ENCODE peak calls at places on chromosomes 3 and 15, in eight cellular contexts. One of them, this sample, is unnamed.

GRCh38 chr3:81154611-81155143 is 606.8 kb downstream of the GBE1 start:
- DNase-seq in astrocyte: no peak
- DNase-seq in A549: no peak
- DNase-seq in prostate gland: no peak
- DNase-seq in lung: no peak
- DNase-seq in fibroblast of pulmonary artery: no peak
- DNase-seq in heart left ventricle: no peak
- DNase-seq in CD4-positive, alpha-beta T cell: no peak
- DNase-seq in this sample: no peak

GRCh38 chr15:31488437-31489204 is 162.0 kb downstream of the KLF13 start:
- DNase-seq in astrocyte: peak
- DNase-seq in heart left ventricle: peak
- DNase-seq in prostate gland: peak
- DNase-seq in fibroblast of pulmonary artery: peak
- DNase-seq in CD4-positive, alpha-beta T cell: no peak
- DNase-seq in lung: peak
- DNase-seq in A549: peak
- DNase-seq in this sample: peak

GRCh38 chr3:88807471-88808090 is 299.8 kb upstream of the EPHA3 start:
- DNase-seq in prostate gland: no peak
- DNase-seq in CD4-positive, alpha-beta T cell: no peak
- DNase-seq in fibroblast of pulmonary artery: peak
- DNase-seq in astrocyte: peak
- DNase-seq in A549: no peak
- DNase-seq in heart left ventricle: no peak
- DNase-seq in lung: no peak
- DNase-seq in this sample: no peak

GRCh38 chr3:127954642-127955041 is 39.6 kb downstream of the KBTBD12 start:
- DNase-seq in CD4-positive, alpha-beta T cell: no peak
- DNase-seq in lung: no peak
- DNase-seq in astrocyte: no peak
- DNase-seq in fibroblast of pulmonary artery: no peak
- DNase-seq in A549: no peak
- DNase-seq in prostate gland: no peak
- DNase-seq in heart left ventricle: peak
- DNase-seq in this sample: no peak

GRCh38 chr3:184354121-184354728 is 7.2 kb downstream of the CLCN2 start:
- DNase-seq in fibroblast of pulmonary artery: peak
- DNase-seq in astrocyte: no peak
- DNase-seq in lung: no peak
- DNase-seq in heart left ventricle: no peak
- DNase-seq in CD4-positive, alpha-beta T cell: peak
- DNase-seq in prostate gland: peak
- DNase-seq in A549: peak
- DNase-seq in this sample: no peak

GRCh38 chr3:129522953-129523352 is 5.5 kb upstream of the RHO start:
- DNase-seq in astrocyte: no peak
- DNase-seq in heart left ventricle: no peak
- DNase-seq in prostate gland: no peak
- DNase-seq in A549: no peak
- DNase-seq in lung: no peak
- DNase-seq in fibroblast of pulmonary artery: no peak
- DNase-seq in CD4-positive, alpha-beta T cell: no peak
- DNase-seq in this sample: no peak

GRCh38 chr15:93467327-93467726 is 378.3 kb upstream of the RGMA start:
- DNase-seq in lung: peak
- DNase-seq in A549: no peak
- DNase-seq in prostate gland: no peak
- DNase-seq in heart left ventricle: peak
- DNase-seq in CD4-positive, alpha-beta T cell: no peak
- DNase-seq in fibroblast of pulmonary artery: no peak
- DNase-seq in astrocyte: peak
- DNase-seq in this sample: no peak

GRCh38 chr3:11565932-11566331 is 77.8 kb downstream of the VGLL4 start:
- DNase-seq in heart left ventricle: no peak
- DNase-seq in A549: no peak
- DNase-seq in astrocyte: no peak
- DNase-seq in fibroblast of pulmonary artery: no peak
- DNase-seq in lung: no peak
- DNase-seq in prostate gland: no peak
- DNase-seq in CD4-positive, alpha-beta T cell: no peak
- DNase-seq in this sample: no peak

GRCh38 chr3:143707848-143708247 is 140.4 kb downstream of the SLC9A9 start:
- DNase-seq in heart left ventricle: no peak
- DNase-seq in prostate gland: no peak
- DNase-seq in fibroblast of pulmonary artery: peak
- DNase-seq in lung: no peak
- DNase-seq in A549: no peak
- DNase-seq in astrocyte: peak
- DNase-seq in CD4-positive, alpha-beta T cell: no peak
- DNase-seq in this sample: no peak

GRCh38 chr15:92667291-92667904 is 11.8 kb upstream of the FAM174B start:
- DNase-seq in heart left ventricle: no peak
- DNase-seq in A549: peak
- DNase-seq in prostate gland: no peak
- DNase-seq in astrocyte: no peak
- DNase-seq in CD4-positive, alpha-beta T cell: no peak
- DNase-seq in lung: no peak
- DNase-seq in fibroblast of pulmonary artery: no peak
- DNase-seq in this sample: no peak

GRCh38 chr3:188262913-188263683 is 109.1 kb downstream of the LPP start:
- DNase-seq in prostate gland: no peak
- DNase-seq in CD4-positive, alpha-beta T cell: no peak
- DNase-seq in heart left ventricle: peak
- DNase-seq in A549: no peak
- DNase-seq in astrocyte: peak
- DNase-seq in fibroblast of pulmonary artery: peak
- DNase-seq in lung: no peak
- DNase-seq in this sample: peak

GRCh38 chr15:101048191-101049011 is 129.2 kb downstream of the LRRK1 start:
- DNase-seq in A549: no peak
- DNase-seq in astrocyte: no peak
- DNase-seq in CD4-positive, alpha-beta T cell: peak
- DNase-seq in heart left ventricle: no peak
- DNase-seq in lung: peak
- DNase-seq in prostate gland: no peak
- DNase-seq in fibroblast of pulmonary artery: no peak
- DNase-seq in this sample: no peak

GRCh38 chr3:37765591-37766219 is 96.0 kb upstream of the CTDSPL start:
- DNase-seq in A549: no peak
- DNase-seq in heart left ventricle: peak
- DNase-seq in CD4-positive, alpha-beta T cell: no peak
- DNase-seq in fibroblast of pulmonary artery: peak
- DNase-seq in lung: no peak
- DNase-seq in astrocyte: peak
- DNase-seq in prostate gland: no peak
- DNase-seq in this sample: no peak

GRCh38 chr3:102181202-102181920 is 253.5 kb upstream of the ZPLD1 start:
- DNase-seq in heart left ventricle: no peak
- DNase-seq in prostate gland: no peak
- DNase-seq in CD4-positive, alpha-beta T cell: no peak
- DNase-seq in lung: no peak
- DNase-seq in astrocyte: peak
- DNase-seq in A549: no peak
- DNase-seq in fibroblast of pulmonary artery: peak
- DNase-seq in this sample: peak

GRCh38 chr3:94117729-94118128 is 54.9 kb downstream of the NSUN3 start:
- DNase-seq in CD4-positive, alpha-beta T cell: no peak
- DNase-seq in fibroblast of pulmonary artery: no peak
- DNase-seq in astrocyte: no peak
- DNase-seq in lung: no peak
- DNase-seq in prostate gland: no peak
- DNase-seq in A549: no peak
- DNase-seq in heart left ventricle: no peak
- DNase-seq in this sample: no peak

GRCh38 chr3:195356151-195357086 is 85.5 kb upstream of the XXYLT1 start:
- DNase-seq in fibroblast of pulmonary artery: peak
- DNase-seq in prostate gland: no peak
- DNase-seq in astrocyte: peak
- DNase-seq in lung: no peak
- DNase-seq in A549: no peak
- DNase-seq in CD4-positive, alpha-beta T cell: no peak
- DNase-seq in heart left ventricle: peak
- DNase-seq in this sample: no peak

GRCh38 chr15:50209804-50210203 is 27.8 kb downstream of the SLC27A2 start:
- DNase-seq in lung: no peak
- DNase-seq in fibroblast of pulmonary artery: no peak
- DNase-seq in CD4-positive, alpha-beta T cell: no peak
- DNase-seq in heart left ventricle: no peak
- DNase-seq in A549: no peak
- DNase-seq in astrocyte: no peak
- DNase-seq in prostate gland: no peak
- DNase-seq in this sample: no peak

GRCh38 chr15:50206020-50206419 is 24.0 kb downstream of the SLC27A2 start:
- DNase-seq in fibroblast of pulmonary artery: no peak
- DNase-seq in A549: no peak
- DNase-seq in prostate gland: no peak
- DNase-seq in CD4-positive, alpha-beta T cell: no peak
- DNase-seq in heart left ventricle: no peak
- DNase-seq in astrocyte: no peak
- DNase-seq in lung: no peak
- DNase-seq in this sample: no peak

GRCh38 chr15:50210462-50211264 is 28.7 kb downstream of the SLC27A2 start:
- DNase-seq in astrocyte: no peak
- DNase-seq in CD4-positive, alpha-beta T cell: no peak
- DNase-seq in lung: no peak
- DNase-seq in heart left ventricle: no peak
- DNase-seq in fibroblast of pulmonary artery: no peak
- DNase-seq in prostate gland: no peak
- DNase-seq in A549: no peak
- DNase-seq in this sample: no peak
- TF ChIP-seq CTCF in astrocyte: no peak
- TF ChIP-seq CTCF in CD4-positive, alpha-beta T cell: no peak
- TF ChIP-seq CTCF in lung: no peak
- TF ChIP-seq CTCF in heart left ventricle: no peak
- TF ChIP-seq CTCF in fibroblast of pulmonary artery: no peak
- TF ChIP-seq CTCF in prostate gland: no peak
- TF ChIP-seq CTCF in A549: no peak
- TF ChIP-seq CTCF in this sample: no peak

GRCh38 chr15:58840048-58840447 is 68.9 kb downstream of the MINDY2 start:
- DNase-seq in heart left ventricle: no peak
- DNase-seq in A549: no peak
- DNase-seq in astrocyte: peak
- DNase-seq in fibroblast of pulmonary artery: peak
- DNase-seq in prostate gland: no peak
- DNase-seq in CD4-positive, alpha-beta T cell: no peak
- DNase-seq in lung: no peak
- DNase-seq in this sample: peak

GRCh38 chr15:58842713-58843396 is 71.8 kb downstream of the MINDY2 start:
- DNase-seq in lung: no peak
- DNase-seq in A549: no peak
- DNase-seq in CD4-positive, alpha-beta T cell: no peak
- DNase-seq in fibroblast of pulmonary artery: no peak
- DNase-seq in heart left ventricle: no peak
- DNase-seq in prostate gland: no peak
- DNase-seq in astrocyte: no peak
- DNase-seq in this sample: no peak

DNA sequence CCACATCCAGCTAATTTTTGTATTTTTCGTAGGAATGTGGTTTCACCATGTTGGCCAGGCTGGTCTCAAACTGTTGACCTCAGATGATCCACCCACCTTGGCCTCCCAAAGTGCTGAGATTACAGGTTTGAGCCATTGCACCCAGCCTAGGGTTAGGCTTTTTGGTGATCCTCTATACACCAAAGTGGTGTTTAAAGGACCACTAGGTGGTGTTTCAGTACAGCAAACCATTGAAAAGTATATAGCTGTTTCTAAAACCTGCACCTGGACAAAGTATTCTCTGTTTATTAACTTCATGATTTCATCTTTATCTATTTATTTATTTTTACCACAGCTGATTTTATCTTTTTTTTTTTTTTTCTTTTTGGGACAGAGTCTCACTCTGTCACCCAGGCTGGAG is 68.4 kb downstream of the MINDY2 start:
- DNase-seq in lung: no peak
- DNase-seq in A549: peak
- DNase-seq in CD4-positive, alpha-beta T cell: no peak
- DNase-seq in prostate gland: no peak
- DNase-seq in heart left ventricle: no peak
- DNase-seq in fibroblast of pulmonary artery: peak
- DNase-seq in astrocyte: no peak
- DNase-seq in this sample: no peak
- TF ChIP-seq CTCF in lung: no peak
- TF ChIP-seq CTCF in A549: peak
- TF ChIP-seq CTCF in CD4-positive, alpha-beta T cell: peak
- TF ChIP-seq CTCF in prostate gland: no peak
- TF ChIP-seq CTCF in heart left ventricle: no peak
- TF ChIP-seq CTCF in fibroblast of pulmonary artery: peak
- TF ChIP-seq CTCF in astrocyte: no peak
- TF ChIP-seq CTCF in this sample: peak

GRCh38 chr15:80846416-80846815 is 67.2 kb downstream of the CEMIP start:
- DNase-seq in fibroblast of pulmonary artery: no peak
- DNase-seq in CD4-positive, alpha-beta T cell: no peak
- DNase-seq in heart left ventricle: no peak
- DNase-seq in lung: no peak
- DNase-seq in prostate gland: no peak
- DNase-seq in A549: no peak
- DNase-seq in astrocyte: no peak
- DNase-seq in this sample: no peak
- TF ChIP-seq CTCF in fibroblast of pulmonary artery: no peak
- TF ChIP-seq CTCF in CD4-positive, alpha-beta T cell: no peak
- TF ChIP-seq CTCF in heart left ventricle: no peak
- TF ChIP-seq CTCF in lung: no peak
- TF ChIP-seq CTCF in prostate gland: no peak
- TF ChIP-seq CTCF in A549: no peak
- TF ChIP-seq CTCF in astrocyte: no peak
- TF ChIP-seq CTCF in this sample: peak

GRCh38 chr15:45790325-45790943 is 155.6 kb downstream of the SQOR start:
- DNase-seq in heart left ventricle: no peak
- DNase-seq in A549: peak
- DNase-seq in lung: no peak
- DNase-seq in CD4-positive, alpha-beta T cell: no peak
- DNase-seq in astrocyte: no peak
- DNase-seq in prostate gland: no peak
- DNase-seq in fibroblast of pulmonary artery: peak
- DNase-seq in this sample: no peak
- TF ChIP-seq CTCF in heart left ventricle: peak
- TF ChIP-seq CTCF in A549: peak
- TF ChIP-seq CTCF in lung: no peak
- TF ChIP-seq CTCF in CD4-positive, alpha-beta T cell: peak
- TF ChIP-seq CTCF in astrocyte: peak
- TF ChIP-seq CTCF in prostate gland: no peak
- TF ChIP-seq CTCF in fibroblast of pulmonary artery: peak
- TF ChIP-seq CTCF in this sample: peak

This sample was measured in HFFc6.